ENCODE peak calls at places on chromosomes 3 and 15, in eight cellular contexts. S is CD4-positive, CD25-positive, alpha-beta regulatory T cell; E is body of pancreas; V is A549; I is Peyer's patch; T is upper lobe of right lung; R is naive thymus-derived CD4-positive, alpha-beta T cell; H is kidney. O is an unnamed sample.

GRCh38 chr15:49622561-49622960 is 1.7 kb downstream of the DTWD1 start:
- DNase-seq in S (no peak), E (no peak), V (peak), I (no peak), T (no peak), R (no peak), H (no peak), O (no peak)

GRCh38 chr15:88342666-88343065 is 86.1 kb upstream of the NTRK3 start:
- DNase-seq in S (no peak), E (no peak), V (no peak), I (no peak), T (no peak), R (no peak), H (no peak), O (no peak)

GRCh38 chr15:63466378-63467192 is 37.8 kb upstream of the USP3 start:
- DNase-seq in S (peak), E (peak), V (peak), I (no peak), T (no peak), R (peak), H (no peak), O (peak)

GRCh38 chr3:74033366-74033765 is 408.6 kb upstream of the PDZRN3 start:
- DNase-seq in S (no peak), E (no peak), V (no peak), I (no peak), T (no peak), R (no peak), H (no peak), O (no peak)

GRCh38 chr15:24627443-24627842 is 48.1 kb upstream of the NPAP1 start:
- DNase-seq in S (no peak), E (no peak), V (no peak), I (no peak), T (no peak), R (no peak), H (no peak), O (no peak)

GRCh38 chr15:81085213-81085612 is 48.9 kb upstream of the CFAP161 start:
- DNase-seq in S (no peak), E (no peak), V (no peak), I (no peak), T (no peak), R (no peak), H (no peak), O (no peak)

GRCh38 chr3:185924375-185924774 is 13.4 kb downstream of the TRA2B start:
- DNase-seq in S (no peak), E (no peak), V (no peak), I (no peak), T (no peak), R (no peak), H (no peak), O (no peak)

GRCh38 chr3:127456471-127457093 is 134.0 kb downstream of the TPRA1 start:
- DNase-seq in S (no peak), E (peak), V (no peak), I (no peak), T (peak), R (no peak), H (peak), O (no peak)

GRCh38 chr3:154421067-154421466 is 8.9 kb downstream of the GPR149 start:
- DNase-seq in S (no peak), E (no peak), V (no peak), I (no peak), T (no peak), R (no peak), H (no peak), O (no peak)

GRCh38 chr3:16140116-16140893 is 34.2 kb upstream of the GALNT15 start:
- DNase-seq in S (no peak), E (peak), V (no peak), I (no peak), T (no peak), R (no peak), H (no peak), O (peak)

GRCh38 chr3:36546196-36546595 is 165.9 kb downstream of the STAC start:
- DNase-seq in S (no peak), E (no peak), V (no peak), I (no peak), T (no peak), R (no peak), H (no peak), O (no peak)

GRCh38 chr3:11335056-11335608 is 62.9 kb downstream of the ATG7 start:
- DNase-seq in S (no peak), E (no peak), V (peak), I (no peak), T (no peak), R (peak), H (no peak), O (no peak)

GRCh38 chr3:30620402-30621360 is 14.3 kb downstream of the TGFBR2 start:
- DNase-seq in S (no peak), E (no peak), V (no peak), I (no peak), T (no peak), R (peak), H (no peak), O (no peak)

GRCh38 chr3:105793040-105793439 is 75.8 kb downstream of the CBLB start:
- DNase-seq in S (no peak), E (no peak), V (no peak), I (no peak), T (no peak), R (no peak), H (no peak), O (no peak)

GRCh38 chr15:67812232-67812631 is 13.1 kb upstream of the SKOR1 start:
- DNase-seq in S (no peak), E (no peak), V (no peak), I (no peak), T (no peak), R (no peak), H (no peak), O (no peak)

GRCh38 chr15:82079736-82080135 is 33.9 kb upstream of the MEX3B start:
- DNase-seq in S (no peak), E (no peak), V (no peak), I (no peak), T (no peak), R (no peak), H (no peak), O (no peak)

GRCh38 chr15:65551183-65551582 is 20.9 kb downstream of the HACD3 start:
- DNase-seq in S (no peak), E (no peak), V (no peak), I (no peak), T (no peak), R (no peak), H (no peak), O (no peak)

GRCh38 chr15:25766421-25766820 is 96.7 kb downstream of the ATP10A start:
- DNase-seq in S (no peak), E (no peak), V (no peak), I (no peak), T (no peak), R (no peak), H (no peak), O (no peak)

GRCh38 chr15:28274211-28274610 is 47.8 kb downstream of the HERC2 start:
- DNase-seq in S (no peak), E (no peak), V (no peak), I (no peak), T (no peak), R (no peak), H (no peak), O (no peak)

GRCh38 chr15:40289140-40289775 is 6.4 kb upstream of the ANKRD63 start:
- DNase-seq in S (no peak), E (peak), V (peak), I (peak), T (no peak), R (no peak), H (no peak), O (no peak)

GRCh38 chr3:65604863-65605526 is 433.7 kb downstream of the MAGI1 start:
- DNase-seq in S (no peak), E (no peak), V (no peak), I (no peak), T (no peak), R (no peak), H (no peak), O (no peak)

GRCh38 chr15:59197459-59197858 is 9.2 kb upstream of the LDHAL6B start:
- DNase-seq in S (no peak), E (no peak), V (no peak), I (no peak), T (no peak), R (no peak), H (no peak), O (no peak)

GRCh38 chr3:50345586-50345985 is at the start of gene ZMYND10:
- DNase-seq in S (peak), E (peak), V (peak), I (peak), T (peak), R (peak), H (peak), O (peak)

GRCh38 chr15:68991723-68992122 is 22.8 kb upstream of the NOX5 start:
- DNase-seq in S (no peak), E (peak), V (no peak), I (no peak), T (no peak), R (no peak), H (no peak), O (no peak)

GRCh38 chr15:70863450-70864218 is 9.7 kb upstream of the LARP6 start:
- DNase-seq in S (no peak), E (no peak), V (peak), I (no peak), T (no peak), R (no peak), H (no peak), O (no peak)
- H3K27ac ChIP-seq in S (no peak), E (peak), V (peak), I (no peak), T (no peak), R (no peak), H (no peak), O (no peak)

DNA sequence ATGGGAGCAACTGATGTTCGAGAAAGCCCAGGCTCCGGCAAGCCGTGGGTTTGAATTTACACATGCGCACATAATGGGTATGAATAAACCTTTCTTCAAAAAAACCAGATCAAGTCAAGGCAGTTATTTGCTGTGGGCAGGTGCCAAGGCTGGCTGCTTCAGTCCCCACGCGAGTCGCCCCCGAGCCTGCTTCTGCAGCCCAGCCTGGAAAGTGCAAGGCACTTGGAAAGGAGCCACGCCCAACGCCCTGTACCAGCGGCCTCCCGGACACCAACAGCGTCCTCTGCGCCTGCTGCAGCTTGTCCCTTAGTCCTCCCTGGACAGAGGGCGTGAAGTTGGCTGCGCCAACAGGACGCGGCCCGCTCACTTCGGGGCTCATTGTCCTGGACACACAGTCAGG is 68.9 kb downstream of the KLF15 start:
- DNase-seq in S (no peak), E (peak), V (no peak), I (peak), T (no peak), R (no peak), H (no peak), O (no peak)
- H3K27ac ChIP-seq in S (no peak), E (peak), V (no peak), I (no peak), T (no peak), R (no peak), H (peak), O (peak)

GRCh38 chr15:51735211-51735610 is 2.2 kb downstream of the LYSMD2 start:
- DNase-seq in S (no peak), E (no peak), V (no peak), I (no peak), T (no peak), R (peak), H (no peak), O (no peak)

GRCh38 chr15:51737538-51738305 is at the start of gene LYSMD2:
- DNase-seq in S (peak), E (peak), V (peak), I (peak), T (peak), R (peak), H (peak), O (peak)

GRCh38 chr15:51736646-51737537 is 563 bp downstream of the LYSMD2 start:
- DNase-seq in S (peak), E (peak), V (peak), I (peak), T (peak), R (peak), H (peak), O (peak)

GRCh38 chr15:51735611-51736010 is 1.8 kb downstream of the LYSMD2 start:
- DNase-seq in S (no peak), E (no peak), V (no peak), I (no peak), T (no peak), R (peak), H (no peak), O (no peak)

DNA sequence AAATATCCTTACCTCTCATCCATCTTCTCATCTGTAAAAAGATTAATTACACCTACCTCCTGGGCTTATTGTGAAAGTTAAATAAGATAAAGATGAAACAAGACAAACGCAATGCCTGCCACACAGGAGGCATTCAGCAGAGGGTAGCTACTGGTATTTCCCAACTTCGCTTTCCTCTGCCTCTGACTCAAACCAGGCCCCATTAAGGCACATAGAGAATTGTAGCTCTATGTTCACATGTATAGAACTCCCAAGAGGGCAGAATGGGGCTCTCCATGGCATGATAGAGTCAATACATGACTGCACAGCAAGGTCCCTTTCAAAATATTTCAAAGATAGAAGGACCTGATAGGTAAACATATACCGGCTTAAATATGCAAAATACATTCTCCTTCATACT is 1.4 kb downstream of the LYSMD2 start:
- DNase-seq in S (no peak), E (no peak), V (no peak), I (no peak), T (no peak), R (peak), H (no peak), O (no peak)
- H3K27ac ChIP-seq in S (peak), E (peak), V (no peak), I (peak), T (peak), R (peak), H (no peak), O (peak)

GRCh38 chr3:133777807-133778568 is 27.6 kb upstream of the SRPRB start:
- DNase-seq in S (no peak), E (no peak), V (no peak), I (no peak), T (no peak), R (no peak), H (no peak), O (no peak)
- H3K27ac ChIP-seq in S (no peak), E (no peak), V (no peak), I (no peak), T (no peak), R (no peak), H (no peak), O (no peak)

DNA sequence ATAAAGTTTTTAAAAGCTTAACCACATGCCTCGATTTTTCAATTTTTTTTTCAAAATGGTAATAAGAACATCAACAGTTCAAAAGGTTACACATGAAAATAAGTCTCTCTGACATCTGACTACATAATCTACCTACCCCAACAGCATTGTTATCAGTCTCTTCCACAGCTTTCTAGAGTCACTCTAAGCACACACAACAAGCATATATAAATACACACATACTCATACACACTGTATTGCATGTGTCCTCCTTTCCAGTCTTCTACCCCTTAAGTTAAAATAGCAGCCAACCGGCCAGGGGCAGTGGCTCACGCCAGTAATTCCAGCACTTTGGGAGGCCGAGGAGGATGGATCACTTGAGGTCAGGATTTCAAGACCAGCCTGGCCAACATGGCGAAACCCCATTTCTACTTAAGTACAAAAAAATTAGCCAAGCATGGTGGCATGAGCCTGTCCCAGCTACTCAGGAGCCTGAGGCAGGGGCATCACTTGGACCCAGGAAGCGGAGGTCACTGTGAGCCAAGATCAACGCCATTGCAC is 12.2 kb downstream of the TBL1XR1 start:
- DNase-seq in S (no peak), E (no peak), V (no peak), I (no peak), T (no peak), R (no peak), H (no peak), O (no peak)
- H3K27ac ChIP-seq in S (no peak), E (no peak), V (no peak), I (no peak), T (no peak), R (no peak), H (no peak), O (no peak)

DNA sequence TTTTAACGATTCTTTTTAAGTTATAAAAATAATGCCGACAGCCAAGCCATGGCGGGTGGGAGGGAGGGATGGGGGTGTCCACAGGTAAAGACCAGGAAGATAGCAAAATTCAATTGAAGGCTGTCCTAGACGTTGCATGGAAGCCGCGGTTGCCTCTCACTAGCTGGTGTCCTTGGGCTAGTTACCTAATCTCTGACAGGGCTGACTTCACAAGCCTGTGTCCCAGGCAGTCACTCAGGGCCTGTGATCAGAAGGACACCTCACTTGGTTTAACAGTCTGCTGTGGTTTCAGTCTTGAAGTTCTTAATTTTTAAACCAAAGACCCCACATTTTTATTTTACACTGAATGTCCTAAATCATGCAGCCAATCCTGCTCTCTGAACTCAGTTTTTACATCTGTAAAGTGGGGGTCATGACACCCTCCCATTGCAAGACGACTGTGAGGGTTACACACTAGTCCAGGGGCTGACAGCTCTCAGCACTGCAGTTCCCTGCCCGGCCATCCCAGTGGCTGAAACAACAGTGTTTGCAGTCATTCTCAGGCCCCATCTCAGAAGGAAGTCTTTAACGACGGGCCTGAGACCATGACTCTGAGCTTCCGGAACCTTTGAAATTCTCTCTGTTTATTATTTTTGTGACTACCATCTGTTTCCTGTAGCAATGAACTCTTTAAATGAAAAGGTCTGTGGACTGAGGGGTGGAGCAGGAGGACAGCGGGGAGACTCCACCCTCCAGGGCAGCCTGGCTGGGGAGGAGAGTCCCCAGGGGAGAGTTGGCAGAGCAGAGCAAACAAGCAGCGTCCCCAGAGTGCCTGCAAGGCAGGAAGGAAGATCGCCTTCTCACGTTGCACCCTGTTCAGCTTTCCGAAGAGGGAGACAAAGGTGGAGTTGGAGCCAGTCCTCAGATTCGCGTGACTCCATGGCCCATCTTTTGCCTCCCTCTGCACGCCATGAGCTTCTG is 525.4 kb upstream of the PROK2 start:
- DNase-seq in S (peak), E (peak), V (no peak), I (peak), T (no peak), R (no peak), H (peak), O (no peak)
- H3K27ac ChIP-seq in S (peak), E (peak), V (no peak), I (peak), T (peak), R (peak), H (no peak), O (no peak)

DNA sequence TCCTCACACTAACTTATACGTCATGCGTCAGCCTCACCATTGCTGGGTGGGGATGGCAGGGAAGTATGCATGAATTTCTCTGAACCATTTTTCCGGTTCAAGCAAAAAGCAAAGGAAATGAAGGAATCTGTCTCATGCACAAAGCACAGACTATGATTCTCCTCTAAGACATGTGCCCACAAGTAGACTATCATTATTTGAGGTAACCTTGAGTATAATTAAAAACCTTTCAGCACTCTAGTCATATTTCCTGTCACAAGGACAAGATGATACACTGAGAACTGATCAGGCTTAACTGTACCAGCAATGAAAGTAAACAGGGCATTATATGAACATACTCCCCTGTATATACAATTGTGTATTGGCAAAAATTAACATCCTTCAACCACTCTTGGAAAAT is 56.7 kb upstream of the TSC22D2 start:
- DNase-seq in S (no peak), E (no peak), V (no peak), I (no peak), T (no peak), R (no peak), H (no peak), O (no peak)
- H3K27ac ChIP-seq in S (no peak), E (no peak), V (peak), I (no peak), T (no peak), R (no peak), H (no peak), O (no peak)

DNA sequence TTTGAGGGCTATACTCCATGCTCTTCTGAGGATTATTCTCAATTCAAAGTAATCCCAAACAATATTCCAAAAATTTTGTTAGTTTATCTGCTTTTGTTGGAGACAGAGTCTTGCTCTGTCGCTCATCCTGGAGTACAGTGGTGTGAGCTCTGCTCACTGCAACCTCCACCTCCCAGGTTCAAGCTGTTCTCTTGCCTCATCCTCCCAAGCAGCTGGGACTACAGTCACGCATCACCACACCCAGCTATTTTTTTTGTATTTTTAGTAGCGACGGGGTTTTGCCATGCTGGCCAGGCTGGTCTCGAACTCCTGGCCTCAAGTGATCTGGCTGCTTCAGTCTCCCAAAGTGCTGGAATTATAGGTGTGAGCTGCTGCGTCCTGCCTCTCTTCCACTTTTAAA is 39.1 kb downstream of the MEF2A start:
- DNase-seq in S (no peak), E (no peak), V (no peak), I (no peak), T (no peak), R (no peak), H (no peak), O (no peak)
- H3K27ac ChIP-seq in S (no peak), E (no peak), V (no peak), I (no peak), T (no peak), R (no peak), H (no peak), O (no peak)

O was measured in uterus.